ENCODE peak calls at places on chromosome 18, in five cellular contexts. I is stimulated activated CD4-positive, alpha-beta T cell treated with anti-CD3 and anti-CD28 coated beads, Interleukin-1b, Interleukin-23, amount 100 ng/mL, for 24 hours; X is spleen; G is posterior cingulate gyrus; H is NCI-H1694 treated with DMSO at 0.1 percent for 48 hours. J is an unnamed sample.

GRCh38 chr18:54717673-54718435 is 110.4 kb upstream of the RAB27B start:
- DNase-seq in G (peak), X (peak), I (no peak), H (no peak), J (peak)

GRCh38 chr18:68608861-68609465 is 105.9 kb downstream of the TMX3 start:
- DNase-seq in I (no peak), H (peak), X (no peak), G (no peak), J (no peak)

GRCh38 chr18:34862561-34862960 is 152.5 kb downstream of the DTNA start:
- DNase-seq in I (no peak), X (no peak), H (no peak), G (no peak), J (no peak)

GRCh38 chr18:13436596-13436995 is 218.0 kb downstream of the LDLRAD4 start:
- DNase-seq in G (peak), X (no peak), H (no peak), I (no peak), J (no peak)

GRCh38 chr18:11258014-11258413 is 108.6 kb upstream of the PIEZO2 start:
- DNase-seq in H (no peak), X (no peak), I (no peak), G (no peak), J (no peak)

GRCh38 chr18:1779587-1779986 is 791.7 kb downstream of the METTL4 start:
- DNase-seq in G (no peak), I (no peak), X (no peak), H (no peak), J (no peak)

GRCh38 chr18:33577688-33578370 is at the start of gene ASXL3:
- DNase-seq in G (peak), I (no peak), H (peak), X (peak), J (peak)

GRCh38 chr18:79588636-79589481 is 90.7 kb upstream of the CTDP1 start:
- DNase-seq in G (peak), H (no peak), I (no peak), X (peak), J (no peak)

GRCh38 chr18:50096766-50097435 is 98.0 kb downstream of the MYO5B start:
- DNase-seq in G (no peak), I (no peak), X (no peak), H (no peak), J (no peak)

GRCh38 chr18:54558609-54559585 is 32.1 kb upstream of the DYNAP start:
- DNase-seq in G (no peak), H (no peak), I (no peak), X (no peak), J (peak)

GRCh38 chr18:23071285-23071684 is 64.0 kb upstream of the CABLES1 start:
- DNase-seq in X (peak), H (no peak), I (peak), G (no peak), J (no peak)

GRCh38 chr18:51196116-51196810 is 1.2 kb downstream of the MEX3C start:
- DNase-seq in I (peak), H (no peak), G (no peak), X (peak), J (peak)

GRCh38 chr18:70243545-70243944 is 38.1 kb upstream of the RTTN start:
- DNase-seq in X (no peak), I (no peak), H (no peak), G (no peak), J (no peak)

GRCh38 chr18:79765491-79766245 is 32.1 kb upstream of the KCNG2 start:
- DNase-seq in X (peak), G (no peak), H (no peak), I (no peak), J (no peak)

GRCh38 chr18:48902023-48902855 is 48.5 kb downstream of the SMAD7 start:
- DNase-seq in X (peak), I (no peak), H (peak), G (peak), J (peak)

GRCh38 chr18:13613099-13613498 is 113.3 kb downstream of the FAM210A start:
- DNase-seq in I (no peak), X (no peak), H (no peak), G (no peak), J (no peak)

GRCh38 chr18:36211612-36212065 is 24.3 kb downstream of the MOCOS start:
- DNase-seq in G (no peak), I (no peak), X (peak), H (no peak), J (no peak)

GRCh38 chr18:64949885-64950284 is 800.9 kb upstream of the CDH7 start:
- DNase-seq in I (no peak), X (no peak), G (no peak), H (no peak), J (no peak)

GRCh38 chr18:48667276-48668254 is 128.7 kb downstream of the CTIF start:
- DNase-seq in X (no peak), I (no peak), G (peak), H (peak), J (peak)

GRCh38 chr18:75132471-75132870 is 76.5 kb downstream of the PTGR3 start:
- DNase-seq in H (no peak), I (no peak), X (peak), G (no peak), J (no peak)

GRCh38 chr18:7885763-7886295 is 318.7 kb downstream of the PTPRM start:
- DNase-seq in H (no peak), X (no peak), I (no peak), G (no peak), J (peak)

GRCh38 chr18:21439453-21439852 is 161.1 kb downstream of the ESCO1 start:
- DNase-seq in G (no peak), X (no peak), H (no peak), I (no peak), J (no peak)

GRCh38 chr18:78783564-78783960 is 196.1 kb upstream of the SALL3 start:
- DNase-seq in G (no peak), X (peak), H (no peak), I (no peak), J (no peak)

GRCh38 chr18:58362027-58362575 is 266.8 kb downstream of the ALPK2 start:
- DNase-seq in X (no peak), I (no peak), H (no peak), G (no peak), J (no peak)

GRCh38 chr18:56815926-56816325 is 164.8 kb downstream of the WDR7 start:
- DNase-seq in G (no peak), I (no peak), X (no peak), H (no peak), J (no peak)

GRCh38 chr18:74742573-74742972 is 144.9 kb downstream of the ZNF407 start:
- DNase-seq in H (no peak), G (no peak), I (no peak), X (no peak), J (no peak)